ENCODE peak calls at places on chromosomes 13 and 19, in five cellular contexts. One of them, this sample, is unnamed. For H3K9me3 and H3K36me3, the result is how much of the 10 kb centered on the place peaks cover.

GRCh38 chr13:97185291-97185690 is 36.8 kb upstream of the MBNL2 start:
- DNase-seq in left ventricle myocardium inferior: no peak
- DNase-seq in heart right ventricle: no peak
- DNase-seq in right atrium auricular region: no peak
- DNase-seq in IMR-90: no peak
- DNase-seq in this sample: no peak

GRCh38 chr13:29543230-29544215 is 52.0 kb downstream of the SLC7A1 start:
- DNase-seq in left ventricle myocardium inferior: no peak
- DNase-seq in heart right ventricle: no peak
- DNase-seq in right atrium auricular region: no peak
- DNase-seq in IMR-90: peak
- DNase-seq in this sample: no peak

GRCh38 chr13:34730966-34731365 is 211.1 kb upstream of the NBEA start:
- DNase-seq in left ventricle myocardium inferior: no peak
- DNase-seq in heart right ventricle: no peak
- DNase-seq in right atrium auricular region: no peak
- DNase-seq in IMR-90: no peak
- DNase-seq in this sample: no peak

GRCh38 chr13:100668408-100668807 is 6.2 kb downstream of the TMTC4 start:
- DNase-seq in left ventricle myocardium inferior: no peak
- DNase-seq in heart right ventricle: no peak
- DNase-seq in right atrium auricular region: no peak
- DNase-seq in IMR-90: peak
- DNase-seq in this sample: no peak

GRCh38 chr13:91375119-91375729 is 23.2 kb upstream of the GPC5 start:
- DNase-seq in left ventricle myocardium inferior: no peak
- DNase-seq in heart right ventricle: no peak
- DNase-seq in right atrium auricular region: no peak
- DNase-seq in IMR-90: peak
- DNase-seq in this sample: no peak

GRCh38 chr19:55677572-55678028 is 2.6 kb downstream of the EPN1 start:
- DNase-seq in left ventricle myocardium inferior: no peak
- DNase-seq in heart right ventricle: no peak
- DNase-seq in right atrium auricular region: no peak
- DNase-seq in IMR-90: no peak
- DNase-seq in this sample: no peak

GRCh38 chr13:97266734-97267417 is 44.7 kb downstream of the MBNL2 start:
- DNase-seq in left ventricle myocardium inferior: no peak
- DNase-seq in heart right ventricle: no peak
- DNase-seq in right atrium auricular region: no peak
- DNase-seq in IMR-90: no peak
- DNase-seq in this sample: no peak

GRCh38 chr19:53898680-53899341 is 10.3 kb upstream of the CACNG7 start:
- DNase-seq in left ventricle myocardium inferior: no peak
- DNase-seq in heart right ventricle: no peak
- DNase-seq in right atrium auricular region: no peak
- DNase-seq in IMR-90: no peak
- DNase-seq in this sample: no peak

GRCh38 chr13:77827350-77827749 is 91.3 kb downstream of the EDNRB start:
- DNase-seq in left ventricle myocardium inferior: peak
- DNase-seq in heart right ventricle: no peak
- DNase-seq in right atrium auricular region: no peak
- DNase-seq in IMR-90: no peak
- DNase-seq in this sample: no peak

GRCh38 chr19:10327793-10328192 is 5.5 kb downstream of the RAVER1 start:
- DNase-seq in left ventricle myocardium inferior: no peak
- DNase-seq in heart right ventricle: no peak
- DNase-seq in right atrium auricular region: no peak
- DNase-seq in IMR-90: no peak
- DNase-seq in this sample: no peak

GRCh38 chr19:2239771-2240770 is 3.4 kb downstream of the SF3A2 start:
- DNase-seq in left ventricle myocardium inferior: no peak
- DNase-seq in heart right ventricle: no peak
- DNase-seq in right atrium auricular region: peak
- DNase-seq in IMR-90: peak
- DNase-seq in this sample: no peak

GRCh38 chr19:21568816-21569496 is 63.6 kb downstream of the ZNF429 start:
- DNase-seq in left ventricle myocardium inferior: peak
- DNase-seq in heart right ventricle: peak
- DNase-seq in right atrium auricular region: peak
- DNase-seq in IMR-90: peak
- DNase-seq in this sample: peak

GRCh38 chr19:11639245-11639601 is 41.9 kb downstream of the ZNF627 start:
- DNase-seq in left ventricle myocardium inferior: no peak
- DNase-seq in heart right ventricle: no peak
- DNase-seq in right atrium auricular region: no peak
- DNase-seq in IMR-90: no peak
- DNase-seq in this sample: no peak

GRCh38 chr13:20118268-20119140 is 42.3 kb downstream of the GJA3 start:
- DNase-seq in left ventricle myocardium inferior: peak
- DNase-seq in heart right ventricle: peak
- DNase-seq in right atrium auricular region: no peak
- DNase-seq in IMR-90: no peak
- DNase-seq in this sample: peak

GRCh38 chr13:112241288-112241687 is 134.9 kb upstream of the SPACA7 start:
- DNase-seq in left ventricle myocardium inferior: no peak
- DNase-seq in heart right ventricle: no peak
- DNase-seq in right atrium auricular region: no peak
- DNase-seq in IMR-90: no peak
- DNase-seq in this sample: no peak

GRCh38 chr13:95195146-95195545 is 106.1 kb downstream of the ABCC4 start:
- DNase-seq in left ventricle myocardium inferior: no peak
- DNase-seq in heart right ventricle: no peak
- DNase-seq in right atrium auricular region: no peak
- DNase-seq in IMR-90: no peak
- DNase-seq in this sample: no peak

GRCh38 chr13:31090921-31091624 is 70.6 kb downstream of the HSPH1 start:
- DNase-seq in left ventricle myocardium inferior: no peak
- DNase-seq in heart right ventricle: no peak
- DNase-seq in right atrium auricular region: no peak
- DNase-seq in IMR-90: peak
- DNase-seq in this sample: no peak

GRCh38 chr13:92175330-92175729 is 776.9 kb downstream of the GPC5 start:
- DNase-seq in left ventricle myocardium inferior: no peak
- DNase-seq in heart right ventricle: no peak
- DNase-seq in right atrium auricular region: no peak
- DNase-seq in IMR-90: peak
- DNase-seq in this sample: no peak

GRCh38 chr19:13010038-13010991 is 15.0 kb downstream of the NFIX start:
- DNase-seq in left ventricle myocardium inferior: peak
- DNase-seq in heart right ventricle: peak
- DNase-seq in right atrium auricular region: peak
- DNase-seq in IMR-90: no peak
- DNase-seq in this sample: peak

GRCh38 chr19:49952906-49953305 is 8.1 kb downstream of the SIGLEC11 start:
- DNase-seq in left ventricle myocardium inferior: no peak
- DNase-seq in heart right ventricle: no peak
- DNase-seq in right atrium auricular region: no peak
- DNase-seq in IMR-90: no peak
- DNase-seq in this sample: no peak

GRCh38 chr13:35144496-35144895 is 202.4 kb downstream of the NBEA start:
- DNase-seq in left ventricle myocardium inferior: no peak
- DNase-seq in heart right ventricle: no peak
- DNase-seq in right atrium auricular region: no peak
- DNase-seq in IMR-90: no peak
- DNase-seq in this sample: no peak

GRCh38 chr13:29484796-29485195 is 110.7 kb downstream of the SLC7A1 start:
- DNase-seq in left ventricle myocardium inferior: no peak
- DNase-seq in heart right ventricle: no peak
- DNase-seq in right atrium auricular region: no peak
- DNase-seq in IMR-90: no peak
- DNase-seq in this sample: no peak

GRCh38 chr13:30017880-30018279 is 167.5 kb upstream of the UBL3 start:
- DNase-seq in left ventricle myocardium inferior: no peak
- DNase-seq in heart right ventricle: no peak
- DNase-seq in right atrium auricular region: no peak
- DNase-seq in IMR-90: no peak
- DNase-seq in this sample: no peak

GRCh38 chr19:57512845-57513244 is 13.1 kb downstream of the ZNF773 start:
- DNase-seq in left ventricle myocardium inferior: no peak
- DNase-seq in heart right ventricle: no peak
- DNase-seq in right atrium auricular region: no peak
- DNase-seq in IMR-90: peak
- DNase-seq in this sample: no peak

GRCh38 chr19:57511484-57511883 is 11.7 kb downstream of the ZNF773 start:
- DNase-seq in left ventricle myocardium inferior: no peak
- DNase-seq in heart right ventricle: no peak
- DNase-seq in right atrium auricular region: no peak
- DNase-seq in IMR-90: no peak
- DNase-seq in this sample: no peak

DNA sequence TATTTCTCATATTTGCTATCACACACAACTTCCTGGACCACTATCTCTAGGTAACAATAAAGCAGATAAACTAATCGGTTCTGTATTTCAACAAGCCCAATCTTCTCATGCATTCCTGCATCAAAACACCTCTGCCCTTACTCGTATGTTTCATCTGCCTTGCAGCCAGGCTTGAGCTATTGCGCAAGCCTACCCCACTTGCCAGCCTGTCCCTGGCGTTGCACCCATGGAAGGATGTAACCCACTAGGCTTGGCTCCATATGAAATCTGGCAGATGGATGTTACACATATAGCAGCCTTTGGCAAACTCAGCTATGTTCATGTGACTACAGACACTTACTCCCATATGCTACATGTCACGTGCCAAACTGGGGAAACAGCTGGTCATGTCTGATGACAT is 11.9 kb upstream of the ZNF549 start:
- DNase-seq in left ventricle myocardium inferior: no peak
- DNase-seq in heart right ventricle: no peak
- DNase-seq in right atrium auricular region: no peak
- DNase-seq in IMR-90: no peak
- DNase-seq in this sample: no peak
- H3K9me3 ChIP-seq in left ventricle myocardium inferior: half or more
- H3K9me3 ChIP-seq in heart right ventricle: under half
- H3K9me3 ChIP-seq in right atrium auricular region: under half
- H3K9me3 ChIP-seq in IMR-90: under half
- H3K9me3 ChIP-seq in this sample: under half

GRCh38 chr13:110414283-110414682 is 107.2 kb downstream of the COL4A2 start:
- DNase-seq in left ventricle myocardium inferior: no peak
- DNase-seq in heart right ventricle: no peak
- DNase-seq in right atrium auricular region: no peak
- DNase-seq in IMR-90: no peak
- DNase-seq in this sample: no peak

GRCh38 chr13:110413311-110414040 is 106.4 kb downstream of the COL4A2 start:
- DNase-seq in left ventricle myocardium inferior: no peak
- DNase-seq in heart right ventricle: no peak
- DNase-seq in right atrium auricular region: no peak
- DNase-seq in IMR-90: no peak
- DNase-seq in this sample: no peak

GRCh38 chr13:110416131-110416584 is 109.1 kb downstream of the COL4A2 start:
- DNase-seq in left ventricle myocardium inferior: no peak
- DNase-seq in heart right ventricle: no peak
- DNase-seq in right atrium auricular region: no peak
- DNase-seq in IMR-90: peak
- DNase-seq in this sample: no peak

GRCh38 chr13:110417537-110417908 is 110.4 kb downstream of the COL4A2 start:
- DNase-seq in left ventricle myocardium inferior: no peak
- DNase-seq in heart right ventricle: no peak
- DNase-seq in right atrium auricular region: no peak
- DNase-seq in IMR-90: no peak
- DNase-seq in this sample: no peak

GRCh38 chr13:110415669-110416068 is 108.6 kb downstream of the COL4A2 start:
- DNase-seq in left ventricle myocardium inferior: no peak
- DNase-seq in heart right ventricle: no peak
- DNase-seq in right atrium auricular region: no peak
- DNase-seq in IMR-90: peak
- DNase-seq in this sample: no peak
- TF ChIP-seq CTCF in left ventricle myocardium inferior: no peak
- TF ChIP-seq CTCF in heart right ventricle: peak
- TF ChIP-seq CTCF in right atrium auricular region: no peak
- TF ChIP-seq CTCF in IMR-90: no peak
- TF ChIP-seq CTCF in this sample: no peak

DNA sequence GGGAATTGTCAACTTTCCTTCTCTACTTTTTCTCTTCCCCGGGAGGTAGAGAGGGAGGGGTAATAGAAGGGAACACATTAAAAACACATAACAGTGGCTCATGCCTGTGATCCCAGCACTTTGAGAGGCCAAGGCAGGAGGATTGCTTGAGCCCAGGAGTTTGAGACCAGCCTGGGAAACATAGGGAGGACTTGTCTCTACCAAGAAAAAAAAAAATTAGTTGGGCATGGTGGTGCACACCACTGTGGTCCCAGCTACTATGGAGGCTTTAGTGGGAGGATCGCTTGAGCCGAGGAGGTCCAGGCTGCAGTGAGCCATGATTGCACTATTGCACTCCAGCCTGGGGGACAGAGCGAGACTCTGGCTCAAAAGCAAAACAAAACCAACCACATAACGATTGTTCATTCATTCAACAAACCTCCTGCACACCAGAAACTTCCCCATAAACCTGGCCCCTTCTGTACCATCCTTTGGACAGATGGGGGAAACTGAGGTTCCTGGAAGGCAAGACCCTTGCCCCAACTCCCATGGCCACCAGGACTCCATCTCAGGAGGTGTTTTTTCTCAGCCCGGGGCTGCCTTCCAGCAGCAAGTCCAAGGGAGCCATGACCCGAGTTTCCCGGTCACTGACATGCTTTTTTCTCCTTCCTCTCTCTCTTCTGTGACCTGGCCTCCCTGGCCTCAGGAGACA is 4.2 kb downstream of the FOSB start:
- DNase-seq in left ventricle myocardium inferior: no peak
- DNase-seq in heart right ventricle: no peak
- DNase-seq in right atrium auricular region: no peak
- DNase-seq in IMR-90: no peak
- DNase-seq in this sample: no peak
- H3K36me3 ChIP-seq in left ventricle myocardium inferior: under half
- H3K36me3 ChIP-seq in heart right ventricle: under half
- H3K36me3 ChIP-seq in right atrium auricular region: under half
- H3K36me3 ChIP-seq in IMR-90: under half
- H3K36me3 ChIP-seq in this sample: under half

DNA sequence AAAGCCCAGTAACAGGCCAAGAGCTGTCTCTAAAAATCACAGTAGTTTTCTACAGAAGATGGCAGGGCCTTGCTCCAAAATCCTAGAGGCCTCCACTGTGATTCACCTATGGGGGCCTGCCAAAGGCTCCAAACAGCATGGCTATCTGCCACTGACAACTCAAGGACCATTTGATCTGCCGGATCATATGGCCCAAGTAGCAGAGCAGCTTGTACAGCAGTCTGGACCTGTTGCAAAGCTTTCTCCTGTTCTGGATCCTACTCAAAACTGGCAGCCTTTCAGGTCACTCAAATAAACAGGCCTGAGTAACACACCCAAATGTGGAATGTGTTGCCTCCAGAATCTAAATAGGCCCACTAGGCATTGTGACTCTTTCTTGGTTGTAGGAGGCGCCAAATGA is 1049.3 kb downstream of the PCDH9 start:
- DNase-seq in left ventricle myocardium inferior: no peak
- DNase-seq in heart right ventricle: no peak
- DNase-seq in right atrium auricular region: no peak
- DNase-seq in IMR-90: no peak
- DNase-seq in this sample: no peak
- H3K9me3 ChIP-seq in left ventricle myocardium inferior: under half
- H3K9me3 ChIP-seq in heart right ventricle: under half
- H3K9me3 ChIP-seq in right atrium auricular region: under half
- H3K9me3 ChIP-seq in IMR-90: under half
- H3K9me3 ChIP-seq in this sample: under half

GRCh38 chr13:39684531-39685137 is 29.2 kb downstream of the COG6 start:
- DNase-seq in left ventricle myocardium inferior: no peak
- DNase-seq in heart right ventricle: no peak
- DNase-seq in right atrium auricular region: no peak
- DNase-seq in IMR-90: peak
- DNase-seq in this sample: no peak
- TF ChIP-seq CTCF in left ventricle myocardium inferior: peak
- TF ChIP-seq CTCF in heart right ventricle: peak
- TF ChIP-seq CTCF in right atrium auricular region: peak
- TF ChIP-seq CTCF in IMR-90: peak
- TF ChIP-seq CTCF in this sample: peak

GRCh38 chr19:44875666-44876418 is 15.2 kb upstream of the TOMM40 start:
- DNase-seq in left ventricle myocardium inferior: no peak
- DNase-seq in heart right ventricle: no peak
- DNase-seq in right atrium auricular region: no peak
- DNase-seq in IMR-90: peak
- DNase-seq in this sample: no peak
- H3K36me3 ChIP-seq in left ventricle myocardium inferior: half or more
- H3K36me3 ChIP-seq in heart right ventricle: under half
- H3K36me3 ChIP-seq in right atrium auricular region: half or more
- H3K36me3 ChIP-seq in IMR-90: half or more
- H3K36me3 ChIP-seq in this sample: under half

This sample was measured in psoas muscle.